ENCODE peak calls at places on chromosomes 16 and 17, in eight cellular contexts. G is tibial nerve, L is endothelial cell of umbilical vein, S is gastrocnemius medialis, C is vagina, B is ovary, A is heart left ventricle, H is esophagus squamous epithelium. J is an unnamed sample.

GRCh38 chr17:82534401-82534812 is 14.9 kb downstream of the FOXK2 start:
- DNase-seq in G (no peak), L (no peak), S (no peak), C (no peak), B (no peak), A (no peak), H (no peak), J (no peak)

GRCh38 chr16:80997139-80997798 is 9.4 kb downstream of the CMC2 start:
- DNase-seq in G (no peak), L (peak; percentile 54), S (no peak), C (no peak), B (no peak), A (no peak), H (no peak), J (no peak)

GRCh38 chr17:8109669-8110455 is 8.5 kb downstream of the ALOXE3 start:
- DNase-seq in G (peak; percentile 16), L (peak; percentile 28), S (no peak), C (no peak), B (peak; percentile 48), A (peak; percentile 83), H (no peak), J (no peak)

GRCh38 chr17:16328997-16329396 is 24.3 kb downstream of the CENPV start:
- DNase-seq in G (no peak), L (peak; percentile 6), S (no peak), C (no peak), B (no peak), A (no peak), H (no peak), J (no peak)

GRCh38 chr17:56112086-56112485 is 41.2 kb upstream of the ANKFN1 start:
- DNase-seq in G (no peak), L (no peak), S (no peak), C (no peak), B (no peak), A (no peak), H (no peak), J (no peak)

GRCh38 chr17:66459811-66460270 is 157.4 kb downstream of the PRKCA start:
- DNase-seq in G (peak; percentile 56), L (peak; percentile 97), S (peak; percentile 20), C (peak; percentile 93), B (peak; percentile 82), A (no peak), H (no peak), J (peak; percentile 92)

GRCh38 chr16:88002749-88003148 is 51.5 kb downstream of the BANP start:
- DNase-seq in G (no peak), L (no peak), S (no peak), C (no peak), B (no peak), A (no peak), H (no peak), J (peak; percentile 25)

GRCh38 chr17:45260204-45260783 is 1.6 kb downstream of the SPATA32 start:
- DNase-seq in G (no peak), L (no peak), S (peak; percentile 97), C (no peak), B (no peak), A (no peak), H (no peak), J (no peak)

GRCh38 chr16:7423436-7423941 is 90.8 kb downstream of the RBFOX1 start:
- DNase-seq in G (no peak), L (no peak), S (no peak), C (no peak), B (no peak), A (no peak), H (no peak), J (no peak)

GRCh38 chr17:51799981-51800380 is 358.5 kb downstream of the CA10 start:
- DNase-seq in G (no peak), L (no peak), S (no peak), C (no peak), B (no peak), A (no peak), H (no peak), J (no peak)

GRCh38 chr16:63714876-63715275 is 1407.0 kb downstream of the CDH11 start:
- DNase-seq in G (no peak), L (no peak), S (no peak), C (no peak), B (no peak), A (no peak), H (no peak), J (no peak)

GRCh38 chr16:87435399-87436224 is 43.5 kb downstream of the MAP1LC3B start:
- DNase-seq in G (no peak), L (peak; percentile 95), S (no peak), C (no peak), B (peak; percentile 34), A (no peak), H (no peak), J (no peak)

GRCh38 chr16:69405757-69406156 is 18.7 kb upstream of the CYB5B start:
- DNase-seq in G (no peak), L (peak; percentile 28), S (no peak), C (no peak), B (no peak), A (no peak), H (no peak), J (no peak)

GRCh38 chr16:56980203-56980535 is 9.2 kb upstream of the NLRC5 start:
- DNase-seq in G (no peak), L (no peak), S (no peak), C (no peak), B (no peak), A (no peak), H (no peak), J (no peak)

GRCh38 chr17:17921192-17922082 is 50.8 kb downstream of the TOM1L2 start:
- DNase-seq in G (no peak), L (peak; percentile 57), S (peak; percentile 42), C (no peak), B (no peak), A (no peak), H (no peak), J (peak; percentile 71)

GRCh38 chr16:73171901-73172619 is 124.1 kb upstream of the ZFHX3 start:
- DNase-seq in G (no peak), L (no peak), S (no peak), C (no peak), B (no peak), A (peak; percentile 63), H (no peak), J (no peak)

GRCh38 chr16:71726491-71727319 is 2.2 kb upstream of the PHLPP2 start:
- DNase-seq in G (no peak), L (no peak), S (no peak), C (no peak), B (no peak), A (no peak), H (no peak), J (no peak)

GRCh38 chr17:39601010-39601597 is 6.6 kb downstream of the NEUROD2 start:
- DNase-seq in G (no peak), L (no peak), S (no peak), C (no peak), B (no peak), A (no peak), H (no peak), J (no peak)
- H3K27me3 ChIP-seq in G (peaks cover 5% of the 10 kb centered on the region), L (peaks cover 98% of the 10 kb centered on the region), S (peaks cover 98% of the 10 kb centered on the region), C (peaks cover 45% of the 10 kb centered on the region), B (peaks cover 8% of the 10 kb centered on the region), A (peaks cover 89% of the 10 kb centered on the region), H (peaks cover 100% of the 10 kb centered on the region), J (peaks cover 74% of the 10 kb centered on the region)

GRCh38 chr17:32007463-32008298 is 498 bp downstream of the LRRC37B start:
- DNase-seq in G (peak; percentile 19), L (peak; percentile 48), S (peak; percentile 25), C (no peak), B (peak; percentile 36), A (no peak), H (no peak), J (no peak)
- TF ChIP-seq POLR2A in G (no peak), L (no peak), S (peak; percentile 23), C (no peak), B (no peak), A (no peak), H (no peak), J (no peak)

GRCh38 chr17:40617678-40618240 is 29.9 kb downstream of the SMARCE1 start:
- DNase-seq in G (peak; percentile 55), L (no peak), S (no peak), C (no peak), B (no peak), A (no peak), H (no peak), J (no peak)
- H3K27me3 ChIP-seq in G (no peaks in the 10 kb centered on the region), L (peaks cover under 1% of the 10 kb centered on the region), S (peaks cover 29% of the 10 kb centered on the region), C (no peaks in the 10 kb centered on the region), B (no peaks in the 10 kb centered on the region), A (no peaks in the 10 kb centered on the region), H (peaks cover 65% of the 10 kb centered on the region), J (peaks cover 39% of the 10 kb centered on the region)

GRCh38 chr17:30716461-30717289 is 107.8 kb downstream of the CRLF3 start:
- DNase-seq in G (no peak), L (no peak), S (no peak), C (no peak), B (no peak), A (peak; percentile 56), H (no peak), J (peak; percentile 49)
- TF ChIP-seq POLR2A in G (no peak), L (no peak), S (no peak), C (no peak), B (no peak), A (no peak), H (no peak), J (no peak)

GRCh38 chr17:79273660-79274059 is 199.0 kb downstream of the ENGASE start:
- DNase-seq in G (no peak), L (no peak), S (no peak), C (no peak), B (no peak), A (no peak), H (no peak), J (no peak)
- H3K27me3 ChIP-seq in G (no peaks in the 10 kb centered on the region), L (no peaks in the 10 kb centered on the region), S (peaks cover 15% of the 10 kb centered on the region), C (no peaks in the 10 kb centered on the region), B (no peaks in the 10 kb centered on the region), A (peaks cover 20% of the 10 kb centered on the region), H (peaks cover 62% of the 10 kb centered on the region), J (no peaks in the 10 kb centered on the region)

GRCh38 chr17:28599311-28600184 is 723 bp upstream of the SPAG5 start:
- DNase-seq in G (peak; percentile 51), L (peak; percentile 87), S (peak; percentile 43), C (peak; percentile 90), B (peak; percentile 80), A (peak; percentile 73), H (no peak), J (peak; percentile 87)
- TF ChIP-seq POLR2A in G (no peak), L (no peak), S (no peak), C (no peak), B (no peak), A (no peak), H (no peak), J (no peak)

DNA sequence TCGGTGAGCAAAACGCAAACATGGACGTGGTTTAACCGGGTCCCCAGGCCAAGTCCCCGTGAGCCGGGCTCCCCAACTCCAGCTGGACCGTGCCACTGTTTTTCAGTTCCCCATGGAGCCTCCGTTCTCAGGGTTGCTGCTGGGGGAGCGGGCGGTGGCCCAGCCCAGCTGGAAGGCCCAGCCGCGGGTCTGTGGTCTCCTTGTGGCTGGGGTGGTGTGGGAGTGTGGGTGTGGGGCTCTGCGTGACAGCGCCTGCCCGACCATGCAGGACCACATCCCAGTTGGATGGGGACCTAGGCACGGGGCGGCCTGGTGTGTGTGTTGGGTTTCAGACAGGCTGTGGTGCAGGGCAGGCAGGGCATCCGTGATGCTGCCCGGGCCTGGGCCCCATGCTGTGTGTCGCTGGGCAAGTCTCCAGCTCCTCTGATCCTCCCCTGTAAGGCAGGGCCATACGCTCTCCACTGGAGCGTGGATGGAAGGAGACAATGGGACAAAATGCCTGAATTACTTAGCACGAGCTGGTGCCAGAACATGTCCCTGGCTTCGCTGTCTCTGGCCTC is 40.3 kb downstream of the COX4I1 start:
- DNase-seq in G (no peak), L (no peak), S (no peak), C (no peak), B (no peak), A (no peak), H (no peak), J (no peak)
- H3K27me3 ChIP-seq in G (no peaks in the 10 kb centered on the region), L (no peaks in the 10 kb centered on the region), S (peaks cover 6% of the 10 kb centered on the region), C (no peaks in the 10 kb centered on the region), B (no peaks in the 10 kb centered on the region), A (peaks cover 22% of the 10 kb centered on the region), H (peaks cover 69% of the 10 kb centered on the region), J (peaks cover 5% of the 10 kb centered on the region)

GRCh38 chr17:4944554-4945175 is 3.7 kb downstream of the PFN1 start:
- DNase-seq in G (no peak), L (no peak), S (no peak), C (no peak), B (no peak), A (peak; percentile 57), H (no peak), J (no peak)
- TF ChIP-seq POLR2A in G (no peak), L (no peak), S (no peak), C (no peak), B (no peak), A (no peak), H (no peak), J (no peak)

J was measured in sigmoid colon.